ENCODE peak calls at places on chromosomes 12 and 14, in nine cellular contexts. K, T, Y, E, S, O, A, D and B are unnamed samples.
A peak's percentile ranks its signal among the peaks of the same experiment; 100 is the strongest.

GRCh38 chr14:103451401-103451800 is 66.2 kb downstream of the MARK3 start:
- DNase-seq in T (no peak), Y (no peak), S (no peak), E (no peak), O (no peak), D (no peak), K (no peak), A (no peak), B (no peak)

GRCh38 chr12:50221228-50222008 is 54.2 kb upstream of the CERS5 start:
- DNase-seq in A (no peak), K (no peak), O (peak; percentile 71), S (no peak), T (no peak), E (no peak), Y (peak; percentile 31), D (no peak), B (peak; percentile 40)

GRCh38 chr12:43444940-43445564 is 107.0 kb downstream of the ADAMTS20 start:
- DNase-seq in D (no peak), O (peak; percentile 10), T (no peak), S (peak; percentile 51), Y (peak; percentile 70), A (no peak), E (no peak), K (no peak), B (peak; percentile 26)

GRCh38 chr12:31517994-31518393 is 72.9 kb downstream of the DENND5B start:
- DNase-seq in E (no peak), S (no peak), A (no peak), K (no peak), Y (no peak), O (no peak), T (no peak), D (no peak), B (no peak)

GRCh38 chr12:11793896-11794295 is 144.4 kb downstream of the ETV6 start:
- DNase-seq in T (no peak), O (no peak), E (no peak), K (no peak), S (no peak), A (no peak), Y (no peak), D (no peak), B (no peak)

GRCh38 chr12:26434299-26434915 is 239.0 kb downstream of the SSPN start:
- DNase-seq in D (no peak), A (no peak), T (no peak), S (no peak), Y (peak; percentile 77), O (peak; percentile 52), E (no peak), K (no peak), B (peak; percentile 51)

GRCh38 chr12:55847033-55847432 is 4.3 kb upstream of the MMP19 start:
- DNase-seq in Y (no peak), D (peak; percentile 82), S (no peak), A (no peak), E (peak; percentile 78), K (no peak), T (peak; percentile 63), O (no peak), B (no peak)

GRCh38 chr12:91515944-91516739 is 333.5 kb upstream of the DCN start:
- DNase-seq in A (no peak), D (no peak), T (no peak), K (no peak), S (no peak), O (no peak), Y (no peak), E (no peak), B (no peak)

GRCh38 chr12:42372154-42372791 is 46.3 kb downstream of the PPHLN1 start:
- DNase-seq in S (no peak), Y (peak; percentile 73), E (no peak), A (no peak), T (no peak), K (no peak), O (peak; percentile 54), D (no peak), B (peak; percentile 58)

GRCh38 chr12:19461986-19462385 is 22.7 kb downstream of the AEBP2 start:
- DNase-seq in T (no peak), A (no peak), Y (no peak), E (no peak), K (no peak), S (no peak), O (peak; percentile 22), D (no peak), B (no peak)

GRCh38 chr12:93333828-93334227 is 43.9 kb upstream of the NUDT4 start:
- DNase-seq in Y (no peak), O (no peak), D (no peak), A (no peak), S (no peak), K (no peak), E (no peak), T (no peak), B (no peak)

GRCh38 chr12:80710727-80711066 is 3.3 kb downstream of the MYF6 start:
- DNase-seq in O (no peak), K (no peak), T (no peak), D (no peak), Y (no peak), A (no peak), S (no peak), E (no peak), B (no peak)

GRCh38 chr12:80713419-80713818 is 3.3 kb upstream of the MYF5 start:
- DNase-seq in T (no peak), A (no peak), Y (no peak), D (no peak), E (no peak), O (no peak), S (no peak), K (no peak), B (no peak)

GRCh38 chr12:80712866-80713265 is 3.8 kb upstream of the MYF5 start:
- DNase-seq in A (no peak), T (no peak), E (no peak), O (no peak), Y (no peak), K (no peak), S (no peak), D (no peak), B (no peak)

GRCh38 chr12:80709811-80710726 is 2.6 kb downstream of the MYF6 start:
- DNase-seq in E (no peak), D (no peak), Y (peak; percentile 27), T (no peak), O (peak; percentile 43), S (no peak), K (peak; percentile 2), A (no peak), B (no peak)

DNA sequence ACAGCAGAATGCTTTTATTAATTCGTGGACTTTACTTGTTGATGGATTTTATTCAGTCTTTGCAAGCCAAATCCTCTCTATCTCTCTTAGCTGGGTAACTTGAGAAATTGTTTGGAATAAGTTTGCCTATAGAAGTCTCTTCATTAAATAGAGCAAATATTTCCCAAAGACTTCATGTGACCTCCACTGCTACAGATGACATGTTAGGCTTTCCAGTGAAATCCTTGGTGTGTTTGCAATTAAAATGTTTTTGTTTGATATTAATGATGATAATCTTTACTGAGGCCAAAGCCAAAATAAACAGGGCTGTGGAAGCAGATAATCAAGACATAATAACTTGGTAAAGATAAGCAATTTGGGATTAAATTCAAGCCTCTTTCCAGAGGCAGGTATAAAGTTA is 4.4 kb downstream of the MYF6 start:
- DNase-seq in E (no peak), O (no peak), A (no peak), S (no peak), D (no peak), K (no peak), Y (no peak), T (no peak), B (no peak)
- H3K4me1 ChIP-seq in E (no peaks in the 10 kb centered on the region), O (no peaks in the 10 kb centered on the region), A (no peaks in the 10 kb centered on the region), S (peaks cover 8% of the 10 kb centered on the region), D (peaks cover 2% of the 10 kb centered on the region), K (no peaks in the 10 kb centered on the region), Y (no peaks in the 10 kb centered on the region), T (no peaks in the 10 kb centered on the region), B (no peaks in the 10 kb centered on the region)

GRCh38 chr12:68236421-68237059 is 10.9 kb upstream of the IL26 start:
- DNase-seq in S (no peak), Y (no peak), K (no peak), A (no peak), O (no peak), D (no peak), T (peak; percentile 22), E (no peak), B (no peak)

GRCh38 chr12:68235576-68235975 is 10.0 kb upstream of the IL26 start:
- DNase-seq in S (no peak), O (no peak), K (no peak), Y (no peak), D (no peak), E (no peak), A (no peak), T (no peak), B (no peak)

GRCh38 chr12:68239309-68239708 is 13.7 kb upstream of the IL26 start:
- DNase-seq in A (no peak), E (no peak), O (no peak), D (no peak), Y (no peak), S (no peak), K (no peak), T (no peak), B (no peak)

GRCh38 chr12:68237523-68238070 is 12.0 kb upstream of the IL26 start:
- DNase-seq in S (no peak), T (no peak), D (no peak), Y (no peak), E (no peak), K (no peak), A (no peak), O (no peak), B (no peak)

DNA sequence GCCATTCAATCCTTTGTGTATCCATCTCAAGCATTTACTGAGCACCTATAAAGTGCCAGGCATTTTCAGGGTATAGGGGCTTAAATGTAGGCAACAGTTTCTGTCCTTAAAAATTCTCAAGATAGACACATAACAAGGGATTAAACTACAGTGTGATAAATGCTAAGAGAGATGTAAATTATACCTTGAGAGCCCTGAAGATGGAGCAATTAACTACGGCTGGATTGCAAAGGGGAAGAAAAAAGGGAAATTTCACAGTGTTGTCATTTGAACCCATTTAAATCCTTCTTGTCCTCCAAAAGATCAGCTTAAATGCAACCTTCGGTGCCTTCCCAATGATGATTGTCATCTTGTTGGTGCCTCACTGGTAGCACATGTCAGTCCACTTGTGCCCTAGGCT is 11.5 kb upstream of the IL26 start:
- DNase-seq in E (no peak), S (no peak), T (no peak), Y (no peak), A (no peak), K (no peak), O (no peak), D (no peak), B (no peak)
- TF ChIP-seq EP300 in E (no peak), S (no peak), T (no peak), Y (no peak), A (no peak), K (no peak), O (no peak), D (no peak), B (no peak)

DNA sequence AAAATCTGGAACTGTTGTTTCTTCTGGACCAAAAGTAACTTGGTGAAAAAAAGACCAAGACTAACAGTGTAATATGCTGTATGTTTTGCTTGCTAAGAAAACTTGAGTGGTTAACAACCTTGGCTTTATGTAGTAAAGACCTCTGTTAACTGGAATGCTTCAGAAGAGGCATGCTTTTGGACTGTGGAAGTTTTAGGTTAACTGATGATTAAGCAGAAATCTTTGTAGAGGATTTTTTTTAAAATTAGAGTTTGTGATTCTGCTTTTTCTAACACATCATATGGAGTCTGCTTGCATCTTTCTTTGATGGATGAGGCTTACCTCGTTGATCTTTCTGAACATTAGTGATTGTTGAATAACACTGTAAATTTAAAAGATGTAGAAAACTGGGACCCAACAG is 17.5 kb downstream of the PELI2 start:
- DNase-seq in Y (no peak), E (no peak), O (no peak), K (no peak), T (no peak), D (no peak), A (no peak), S (no peak), B (no peak)
- H3K4me1 ChIP-seq in Y (no peaks in the 10 kb centered on the region), E (no peaks in the 10 kb centered on the region), O (no peaks in the 10 kb centered on the region), K (peaks cover 5% of the 10 kb centered on the region), T (peaks cover 9% of the 10 kb centered on the region), D (peaks cover 57% of the 10 kb centered on the region), A (no peaks in the 10 kb centered on the region), S (peaks cover 77% of the 10 kb centered on the region), B (peaks cover 79% of the 10 kb centered on the region)

GRCh38 chr12:100138048-100138907 is 4.4 kb downstream of the BLTP3B start:
- DNase-seq in O (no peak), A (no peak), Y (peak; percentile 45), K (no peak), D (no peak), S (no peak), T (no peak), E (no peak), B (no peak)
- TF ChIP-seq EP300 in O (no peak), A (no peak), Y (no peak), K (no peak), D (no peak), S (no peak), T (no peak), E (no peak), B (no peak)